ENCODE peak calls at places on chromosomes 11 and 22, in six cellular contexts. P is transverse colon, H is Peyer's patch, S is dorsolateral prefrontal cortex, O is heart right ventricle, U is heart left ventricle. E is an unnamed sample.

GRCh38 chr11:18731949-18732821 is 6.2 kb upstream of the IGSF22 start:
- DNase-seq in O (peak; percentile 23), S (peak; percentile 62), H (peak; percentile 66), P (peak; percentile 59), U (no peak), E (peak; percentile 63)

GRCh38 chr11:60970369-60970774 is 1.1 kb upstream of the CD6 start:
- DNase-seq in S (peak; percentile 42), O (peak; percentile 50), U (peak; percentile 50), P (peak; percentile 69), H (peak; percentile 78), E (peak; percentile 79)

GRCh38 chr11:111602865-111603632 is 800 bp downstream of the SIK2 start:
- DNase-seq in P (peak; percentile 44), H (no peak), U (peak; percentile 58), O (peak; percentile 41), S (no peak), E (peak; percentile 43)

GRCh38 chr11:100545970-100546369 is 141.1 kb upstream of the ARHGAP42 start:
- DNase-seq in U (no peak), S (no peak), O (no peak), H (no peak), P (no peak), E (no peak)

GRCh38 chr11:67648796-67649613 is 1.5 kb downstream of the ACY3 start:
- DNase-seq in H (peak; percentile 47), P (no peak), S (no peak), U (no peak), O (no peak), E (no peak)

GRCh38 chr11:13260196-13260962 is 17.2 kb upstream of the BMAL1 start:
- DNase-seq in O (no peak), H (no peak), S (no peak), U (no peak), P (no peak), E (no peak)

GRCh38 chr22:19240813-19241592 is 50.5 kb downstream of the CLTCL1 start:
- DNase-seq in H (no peak), O (no peak), U (no peak), S (no peak), P (no peak), E (no peak)

GRCh38 chr11:818396-819128 is at the start of gene PNPLA2:
- DNase-seq in U (no peak), H (peak; percentile 79), O (no peak), P (peak; percentile 75), S (no peak), E (peak; percentile 64)

GRCh38 chr22:39617761-39618757 is 47.5 kb downstream of the CACNA1I start:
- DNase-seq in P (no peak), U (no peak), S (no peak), O (no peak), H (no peak), E (no peak)

GRCh38 chr11:38562562-38562961 is 1964.5 kb upstream of the RAG2 start:
- DNase-seq in H (no peak), U (no peak), P (no peak), O (no peak), S (no peak), E (no peak)

GRCh38 chr11:45859661-45860140 is 12.4 kb downstream of the CRY2 start:
- DNase-seq in P (peak; percentile 94), O (peak; percentile 94), H (peak; percentile 95), S (peak; percentile 76), U (peak; percentile 96), E (peak; percentile 95)

GRCh38 chr11:1757861-1758610 is 5.7 kb downstream of the CTSD start:
- DNase-seq in U (no peak), O (no peak), S (no peak), P (peak; percentile 58), H (no peak), E (no peak)

GRCh38 chr11:120606116-120607010 is 94.8 kb downstream of the GRIK4 start:
- DNase-seq in S (no peak), P (no peak), U (no peak), H (peak; percentile 16), O (no peak), E (no peak)

GRCh38 chr11:2271077-2271326 is 614 bp upstream of the ASCL2 start:
- DNase-seq in H (peak; percentile 62), S (no peak), O (peak; percentile 3), P (peak; percentile 41), U (no peak), E (peak; percentile 42)

GRCh38 chr22:17847360-17848078 is 73.2 kb upstream of the BID start:
- DNase-seq in U (no peak), P (no peak), S (no peak), O (no peak), H (no peak), E (no peak)

GRCh38 chr11:117146521-117146920 is 2.4 kb downstream of the PAFAH1B2 start:
- DNase-seq in H (no peak), U (no peak), S (no peak), O (no peak), P (no peak), E (no peak)

GRCh38 chr11:27120211-27120610 is 79.6 kb downstream of the BBOX1 start:
- DNase-seq in O (no peak), P (no peak), U (no peak), S (no peak), H (no peak), E (no peak)

GRCh38 chr11:44565746-44566558 is 489 bp downstream of the CD82 start:
- DNase-seq in U (no peak), O (peak; percentile 20), P (no peak), H (no peak), S (no peak), E (no peak)

GRCh38 chr11:19646921-19647320 is 65.7 kb upstream of the NAV2 start:
- DNase-seq in H (no peak), U (no peak), S (no peak), P (no peak), O (no peak), E (no peak)

GRCh38 chr11:92767416-92767815 is 202.0 kb upstream of the MTNR1B start:
- DNase-seq in U (no peak), O (no peak), S (no peak), H (no peak), P (no peak), E (no peak)

GRCh38 chr11:2272946-2273280 is 2.5 kb upstream of the ASCL2 start:
- DNase-seq in P (no peak), S (no peak), U (no peak), O (no peak), H (peak; percentile 27), E (no peak)

GRCh38 chr11:122197055-122197987 is 81.3 kb upstream of the BLID start:
- DNase-seq in U (peak; percentile 53), S (no peak), H (no peak), O (peak; percentile 20), P (no peak), E (no peak)

GRCh38 chr22:43412808-43413785 is 1.3 kb downstream of the MPPED1 start:
- DNase-seq in O (no peak), P (no peak), U (peak; percentile 10), H (no peak), S (no peak), E (no peak)

GRCh38 chr11:96178014-96178745 is 164.8 kb downstream of the MAML2 start:
- DNase-seq in P (no peak), O (no peak), U (no peak), H (no peak), S (no peak), E (no peak)

GRCh38 chr11:96179905-96180304 is 163.1 kb downstream of the MAML2 start:
- DNase-seq in U (no peak), P (no peak), O (no peak), H (no peak), S (no peak), E (no peak)

GRCh38 chr11:96177132-96177531 is 165.9 kb downstream of the MAML2 start:
- DNase-seq in H (no peak), U (no peak), O (no peak), S (no peak), P (no peak), E (no peak)

GRCh38 chr11:96185220-96185768 is 157.7 kb downstream of the MAML2 start:
- DNase-seq in U (no peak), P (no peak), O (no peak), S (no peak), H (no peak), E (no peak)

GRCh38 chr11:96180341-96180740 is 162.7 kb downstream of the MAML2 start:
- DNase-seq in P (no peak), S (no peak), U (no peak), H (no peak), O (no peak), E (no peak)
- H3K27ac ChIP-seq in P (no peak overlapping the region), S (no peak overlapping the region), U (no peak overlapping the region), H (no peak overlapping the region), O (no peak overlapping the region), E (no peak overlapping the region)

DNA sequence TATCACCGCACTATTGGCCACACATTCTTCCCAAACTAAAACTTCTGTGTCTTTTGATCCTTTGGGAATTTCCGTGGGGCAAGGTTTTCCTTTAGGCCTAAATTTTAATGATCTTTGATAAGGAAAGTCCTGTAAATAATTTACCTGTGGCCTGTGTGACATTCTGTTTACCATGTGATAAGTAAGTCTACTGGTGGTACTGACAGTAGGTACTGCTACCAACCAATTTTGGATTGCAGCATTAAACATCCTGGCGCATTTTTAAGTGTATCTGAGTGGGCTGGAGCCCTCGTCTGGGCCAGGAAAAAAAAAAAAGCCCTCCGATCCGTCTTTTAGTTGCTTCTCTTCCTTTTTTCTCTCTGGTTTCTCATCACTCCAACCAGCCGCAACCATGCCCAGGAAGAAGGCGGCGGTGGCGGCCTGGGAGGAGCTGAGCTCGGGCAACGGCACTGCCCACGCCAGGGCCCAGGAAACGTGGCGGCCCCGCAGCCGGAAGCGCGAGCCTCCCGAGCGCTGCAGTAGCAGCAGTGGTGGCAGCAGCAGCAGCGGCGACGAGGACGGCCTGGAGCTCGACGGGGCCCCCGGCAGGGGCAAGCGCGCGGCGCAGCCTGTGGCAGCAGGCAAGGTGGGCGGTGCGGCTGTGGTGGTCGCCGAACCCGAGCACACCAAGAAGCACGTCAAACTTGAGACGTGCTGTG is 33.6 kb downstream of the ASRGL1 start:
- DNase-seq in P (peak; percentile 64), H (peak; percentile 74), S (no peak), O (no peak), U (no peak), E (peak; percentile 52)
- H3K4me3 ChIP-seq in P (no peak overlapping the region), H (peak overlapping the region; percentile 37), S (no peak overlapping the region), O (no peak overlapping the region), U (no peak overlapping the region), E (peak overlapping the region; percentile 18)

DNA sequence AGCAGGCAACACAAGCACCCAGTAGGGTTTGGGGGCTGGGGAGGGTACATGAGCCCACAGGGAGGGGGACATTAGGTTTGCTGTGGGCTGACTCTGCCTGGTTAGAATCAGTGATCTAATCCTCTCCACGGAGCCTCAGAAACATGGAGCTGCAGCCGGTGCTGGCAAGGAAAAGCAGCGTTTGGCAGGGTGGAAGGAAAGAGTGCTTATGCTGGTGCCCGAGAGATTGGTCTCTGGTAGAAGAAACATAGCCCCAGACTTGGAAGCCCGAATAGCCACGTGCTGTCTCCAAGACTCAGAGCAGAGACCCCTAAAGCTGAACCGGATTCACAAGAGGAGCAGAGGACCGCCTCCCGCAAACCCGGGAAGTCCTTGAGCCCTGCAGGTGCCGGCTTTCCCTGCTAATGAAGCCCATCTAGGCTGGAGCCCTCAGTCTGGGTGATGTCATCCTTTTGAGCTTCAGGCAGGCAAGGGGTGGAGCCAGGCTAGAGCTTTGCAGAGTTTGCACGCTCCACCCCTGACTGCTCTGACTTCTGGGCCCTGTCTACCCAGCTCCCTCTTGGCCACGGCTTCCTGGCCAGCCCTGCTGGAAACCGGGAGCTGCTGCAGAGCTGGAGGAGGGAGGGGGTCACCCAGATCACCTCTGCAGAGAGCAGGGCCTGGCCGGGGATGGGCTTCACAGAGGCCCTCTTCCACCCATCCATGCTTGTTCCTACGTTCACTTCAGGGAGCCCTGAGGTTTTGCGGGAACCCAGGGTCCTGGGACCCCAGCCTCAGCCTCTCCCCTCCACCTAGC is 35.0 kb upstream of the JAM3 start:
- DNase-seq in P (peak; percentile 69), H (peak; percentile 53), O (peak; percentile 90), U (peak; percentile 92), S (no peak), E (peak; percentile 79)
- H3K27ac ChIP-seq in P (peak overlapping the region; percentile 90), H (peak overlapping the region; percentile 53), O (peak overlapping the region; percentile 86), U (peak overlapping the region; percentile 91), S (peak overlapping the region; percentile 87), E (peak overlapping the region; percentile 75)

GRCh38 chr11:119116235-119116594 is 5.2 kb upstream of the HINFP start:
- DNase-seq in O (no peak), H (no peak), U (no peak), P (no peak), S (no peak), E (no peak)
- H3K4me3 ChIP-seq in O (no peak overlapping the region), H (no peak overlapping the region), U (no peak overlapping the region), P (no peak overlapping the region), S (no peak overlapping the region), E (no peak overlapping the region)